ENCODE peak calls at places on chromosomes 12 and 14, in four cellular contexts. Q is IMR-90, N is fibroblast of pulmonary artery, D is Panc1. H is an unnamed sample.

GRCh38 chr14:85934123-85934885 is 404.4 kb downstream of the FLRT2 start:
- DNase-seq in N (no peak), Q (no peak), D (peak; percentile 42), H (no peak)

GRCh38 chr14:76456200-76456599 is 80.3 kb downstream of the ESRRB start:
- DNase-seq in Q (peak; percentile 8), N (peak; percentile 34), D (no peak), H (no peak)

GRCh38 chr12:9342614-9343353 is 134.6 kb upstream of the PZP start:
- DNase-seq in D (no peak), N (no peak), Q (no peak), H (no peak)

GRCh38 chr14:100528962-100529560 is 58.2 kb downstream of the BEGAIN start:
- DNase-seq in D (no peak), Q (no peak), N (no peak), H (no peak)

GRCh38 chr14:64234877-64235651 is 59.1 kb downstream of the ESR2 start:
- DNase-seq in Q (peak; percentile 14), D (no peak), N (peak; percentile 67), H (no peak)

GRCh38 chr12:9869307-9870161 is at the start of gene CLEC2B:
- DNase-seq in Q (peak; percentile 85), D (no peak), N (peak; percentile 93), H (no peak)

GRCh38 chr14:50531595-50532501 is 521 bp downstream of the MAP4K5 start:
- DNase-seq in Q (peak; percentile 29), D (no peak), N (peak; percentile 39), H (peak; percentile 40)

GRCh38 chr14:99727096-99727870 is 43.2 kb downstream of the CYP46A1 start:
- DNase-seq in D (no peak), N (no peak), Q (no peak), H (peak; percentile 37)

GRCh38 chr12:121138284-121138683 is 5.6 kb downstream of the P2RX7 start:
- DNase-seq in N (no peak), D (no peak), Q (no peak), H (no peak)

GRCh38 chr12:11906284-11906935 is 164.3 kb upstream of the BCL2L14 start:
- DNase-seq in D (no peak), Q (peak; percentile 63), N (peak; percentile 35), H (no peak)

GRCh38 chr14:104968153-104968527 is 10.0 kb downstream of the AHNAK2 start:
- DNase-seq in Q (peak; percentile 35), D (no peak), N (peak; percentile 58), H (peak; percentile 73)

GRCh38 chr14:105083926-105084685 is 18.9 kb upstream of the GPR132 start:
- DNase-seq in Q (no peak), D (no peak), N (no peak), H (no peak)

GRCh38 chr12:75245108-75245507 is 35.5 kb upstream of the KCNC2 start:
- DNase-seq in D (no peak), N (no peak), Q (no peak), H (no peak)

GRCh38 chr14:64671591-64671990 is 32.6 kb upstream of the PLEKHG3 start:
- DNase-seq in Q (peak; percentile 77), N (peak; percentile 83), D (peak; percentile 25), H (no peak)

GRCh38 chr12:2958432-2959193 is 584 bp upstream of the TEAD4 start:
- DNase-seq in Q (peak; percentile 67), D (no peak), N (peak; percentile 65), H (peak; percentile 67)

GRCh38 chr12:94977766-94978468 is 25.6 kb downstream of the NDUFA12 start:
- DNase-seq in Q (no peak), N (no peak), D (no peak), H (no peak)

GRCh38 chr14:32940066-32940651 is 1.5 kb downstream of the NPAS3 start:
- DNase-seq in Q (no peak), D (no peak), N (peak; percentile 41), H (no peak)

GRCh38 chr14:98514016-98514415 is 758.0 kb downstream of the BCL11B start:
- DNase-seq in N (no peak), D (no peak), Q (no peak), H (no peak)

GRCh38 chr14:94180655-94181271 is 6.6 kb downstream of the PPP4R4 start:
- DNase-seq in Q (peak; percentile 42), N (peak; percentile 62), D (no peak), H (no peak)

GRCh38 chr14:29741909-29742401 is 185.7 kb downstream of the PRKD1 start:
- DNase-seq in Q (peak; percentile 57), D (no peak), N (peak; percentile 84), H (no peak)

DNA sequence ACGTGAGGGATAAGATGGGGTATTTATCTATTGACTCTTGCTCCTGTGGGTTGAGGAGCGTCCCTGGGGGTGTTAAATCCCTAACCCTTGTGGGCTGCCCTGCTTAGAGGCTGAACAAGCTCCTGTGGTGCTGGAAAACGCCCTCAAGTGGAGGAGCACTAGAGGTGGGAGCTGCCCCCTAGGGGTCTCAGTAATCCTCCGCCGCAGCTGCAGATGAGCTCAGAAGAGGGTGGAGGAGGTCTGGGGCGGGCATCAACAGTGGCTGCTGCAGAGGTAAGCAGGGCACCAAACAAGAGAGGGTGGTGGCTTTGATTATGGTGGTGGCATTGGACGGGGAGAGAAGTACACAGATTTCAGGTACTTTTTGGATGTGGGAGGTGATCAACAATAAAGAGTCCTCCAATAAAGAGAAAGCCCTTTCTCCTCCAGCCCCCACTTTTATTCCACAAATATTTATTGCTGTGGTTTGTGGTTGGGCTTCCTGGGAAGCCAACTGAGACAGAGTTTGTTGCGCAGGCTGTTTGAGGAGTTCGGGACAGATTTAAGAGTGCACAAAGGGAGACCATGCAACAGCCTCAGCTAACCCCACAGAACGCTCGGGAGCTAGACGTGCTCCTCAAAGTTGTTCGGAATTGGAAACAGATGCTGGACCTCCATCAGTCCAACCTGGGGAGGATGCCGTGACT is 179.9 kb downstream of the ADCK1 start:
- DNase-seq in D (no peak), N (no peak), Q (no peak), H (no peak)
- TF ChIP-seq CTCF in D (no peak), N (no peak), Q (no peak), H (no peak)

DNA sequence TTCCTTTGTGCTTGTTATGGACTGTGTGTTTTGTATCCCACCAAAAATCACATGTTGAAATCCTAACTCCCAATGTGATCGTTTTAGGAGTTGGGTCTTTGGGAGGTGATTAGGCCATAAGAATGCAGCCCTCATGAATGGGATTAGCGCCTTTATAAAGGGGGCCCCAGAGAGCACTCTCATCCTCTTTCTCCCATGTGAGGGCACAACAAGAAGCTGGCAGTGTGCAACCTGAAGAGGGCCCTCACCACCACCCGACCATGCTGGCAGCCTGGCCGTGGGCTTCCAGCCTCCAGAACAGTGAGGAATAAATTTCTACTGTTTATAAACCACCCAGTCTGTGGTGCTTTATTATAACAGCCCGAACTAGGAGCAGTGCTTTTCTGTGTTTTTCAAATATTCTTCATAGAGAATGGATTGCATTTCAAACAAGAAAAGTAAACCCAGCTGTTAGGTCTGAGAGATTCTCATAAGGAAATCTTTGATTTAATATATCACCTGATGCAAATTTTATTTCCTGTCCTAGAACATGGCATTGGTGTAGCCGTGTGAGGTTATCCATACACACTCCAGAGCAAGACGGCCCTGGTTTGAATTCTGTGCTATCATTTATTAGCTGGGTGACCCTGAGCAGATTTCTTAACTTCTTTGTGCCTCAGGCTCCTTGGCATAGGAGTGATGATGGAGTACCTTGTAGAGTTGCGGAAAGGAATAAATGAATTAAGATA is 27.8 kb downstream of the HSPB8 start:
- DNase-seq in D (no peak), Q (no peak), N (no peak), H (no peak)
- TF ChIP-seq CTCF in D (no peak), Q (no peak), N (no peak), H (no peak)

DNA sequence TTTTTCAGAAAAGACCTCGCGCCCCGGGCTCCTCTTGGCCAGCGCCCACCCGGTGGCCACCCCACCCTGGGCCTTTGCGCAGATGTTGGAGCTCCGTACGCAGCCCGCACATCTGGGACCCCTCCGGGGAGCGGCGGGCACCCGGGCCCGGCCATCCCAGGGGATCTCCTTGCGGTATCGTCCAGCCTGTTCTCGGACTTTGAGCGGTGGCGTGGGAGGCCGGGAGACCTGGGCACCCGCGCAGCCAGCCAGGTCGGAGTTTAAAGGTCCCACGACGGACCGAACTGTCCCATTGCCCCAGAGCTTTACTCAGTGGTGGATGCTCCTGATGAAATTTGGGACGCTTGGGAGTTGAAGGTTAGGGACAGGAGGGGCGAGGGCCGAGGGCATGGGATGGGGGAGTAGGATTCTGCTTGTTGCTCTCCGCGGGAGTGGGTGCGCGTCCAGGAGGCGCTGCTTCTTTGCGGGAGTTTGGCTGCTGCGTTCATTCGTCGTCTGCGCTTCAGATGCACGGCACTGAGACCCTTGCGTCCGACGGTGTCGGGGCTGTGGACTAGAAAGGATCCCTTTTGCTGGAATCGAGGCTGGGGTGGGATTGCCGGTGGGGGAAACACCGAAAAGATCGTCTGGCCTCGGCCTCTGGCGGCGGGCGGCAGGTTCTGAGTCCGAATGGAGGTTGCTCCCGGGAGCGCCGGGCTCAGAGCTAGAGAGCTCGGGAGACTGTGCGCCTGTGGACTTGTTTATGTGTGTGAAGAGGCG is 1.4 kb downstream of the NTF3 start:
- DNase-seq in N (no peak), D (no peak), Q (peak; percentile 63), H (no peak)
- TF ChIP-seq CTCF in N (no peak), D (no peak), Q (peak; percentile 5), H (no peak)

GRCh38 chr14:106875503-106875902 is 1349.1 kb downstream of the TMEM121 start:
- DNase-seq in Q (no peak), N (no peak), D (no peak), H (no peak)
- TF ChIP-seq CTCF in Q (no peak), N (no peak), D (peak; percentile 20), H (no peak)

GRCh38 chr12:116045158-116045557 is 232.3 kb downstream of the MED13L start:
- DNase-seq in Q (no peak), N (no peak), D (no peak), H (no peak)
- TF ChIP-seq CTCF in Q (no peak), N (no peak), D (no peak), H (no peak)

GRCh38 chr12:65100140-65100539 is 21.0 kb downstream of the WIF1 start:
- DNase-seq in Q (no peak), N (no peak), D (no peak), H (no peak)
- TF ChIP-seq CTCF in Q (peak; percentile 10), N (no peak), D (peak; percentile 29), H (peak; percentile 35)

GRCh38 chr12:117241697-117242096 is 51.4 kb upstream of the FBXO21 start:
- DNase-seq in D (no peak), N (no peak), Q (no peak), H (no peak)
- TF ChIP-seq CTCF in D (no peak), N (no peak), Q (no peak), H (no peak)

DNA sequence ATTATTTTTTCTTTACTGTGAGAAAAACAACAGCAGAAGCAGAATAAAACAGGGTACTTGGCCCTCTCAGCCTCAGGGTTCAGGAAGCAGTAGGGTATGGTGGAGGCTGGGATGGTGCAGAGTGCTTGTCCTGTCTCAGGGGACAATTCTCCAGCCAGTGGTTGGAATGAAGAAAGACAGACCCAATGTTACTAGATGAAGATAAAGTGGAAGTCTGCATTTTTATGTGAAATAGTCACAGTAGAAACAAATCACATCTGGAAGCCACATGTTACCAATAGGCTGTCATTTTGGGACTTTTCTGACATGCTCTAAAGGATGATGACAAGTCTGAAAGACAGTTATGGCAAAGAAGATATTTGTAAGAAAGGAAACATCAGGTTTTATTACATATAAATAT is 32.3 kb downstream of the PROX2 start:
- DNase-seq in N (peak; percentile 47), Q (peak; percentile 54), D (no peak), H (no peak)
- TF ChIP-seq CTCF in N (no peak), Q (peak; percentile 18), D (no peak), H (no peak)